ENCODE peak calls at places on chromosome X, in six cellular contexts. One of them, this sample, is unnamed.
A peak's percentile ranks its signal among the peaks of the same experiment; 100 is the strongest.

GRCh38 chrX:110418220-110418856 is 59.7 kb downstream of the RTL9 start:
- DNase-seq in GM12878: no peak
- DNase-seq in Caco-2: peak; percentile 25
- DNase-seq in pancreas: no peak
- DNase-seq in type B pancreatic cell: no peak
- DNase-seq in B cell: no peak
- DNase-seq in this sample: no peak

GRCh38 chrX:129653985-129654651 is 638 bp downstream of the APLN start:
- DNase-seq in GM12878: no peak
- DNase-seq in Caco-2: peak; percentile 37
- DNase-seq in pancreas: no peak
- DNase-seq in type B pancreatic cell: no peak
- DNase-seq in B cell: peak; percentile 13
- DNase-seq in this sample: no peak

GRCh38 chrX:7927259-7928167 is at the start of gene PNPLA4:
- DNase-seq in GM12878: peak; percentile 86
- DNase-seq in Caco-2: peak; percentile 88
- DNase-seq in pancreas: peak; percentile 93
- DNase-seq in type B pancreatic cell: peak; percentile 81
- DNase-seq in B cell: peak; percentile 96
- DNase-seq in this sample: peak; percentile 73

GRCh38 chrX:100413231-100413630 is 3.2 kb upstream of the PCDH19 start:
- DNase-seq in GM12878: peak; percentile 2
- DNase-seq in Caco-2: peak; percentile 55
- DNase-seq in pancreas: peak; percentile 38
- DNase-seq in type B pancreatic cell: no peak
- DNase-seq in B cell: peak; percentile 39
- DNase-seq in this sample: no peak

GRCh38 chrX:69762340-69762739 is 146.4 kb downstream of the EDA start:
- DNase-seq in GM12878: no peak
- DNase-seq in Caco-2: no peak
- DNase-seq in pancreas: no peak
- DNase-seq in type B pancreatic cell: no peak
- DNase-seq in B cell: no peak
- DNase-seq in this sample: no peak

GRCh38 chrX:25005382-25006185 is 10.2 kb downstream of the ARX start:
- DNase-seq in GM12878: no peak
- DNase-seq in Caco-2: no peak
- DNase-seq in pancreas: no peak
- DNase-seq in type B pancreatic cell: no peak
- DNase-seq in B cell: no peak
- DNase-seq in this sample: no peak

GRCh38 chrX:124293810-124294209 is 38.6 kb upstream of the TEX13D start:
- DNase-seq in GM12878: no peak
- DNase-seq in Caco-2: no peak
- DNase-seq in pancreas: no peak
- DNase-seq in type B pancreatic cell: no peak
- DNase-seq in B cell: no peak
- DNase-seq in this sample: no peak

GRCh38 chrX:150365953-150366911 is 3.1 kb downstream of the MAMLD1 start:
- DNase-seq in GM12878: no peak
- DNase-seq in Caco-2: no peak
- DNase-seq in pancreas: peak; percentile 44
- DNase-seq in type B pancreatic cell: peak; percentile 47
- DNase-seq in B cell: peak; percentile 16
- DNase-seq in this sample: no peak

GRCh38 chrX:150548684-150549083 is 19.7 kb upstream of the MTM1 start:
- DNase-seq in GM12878: no peak
- DNase-seq in Caco-2: no peak
- DNase-seq in pancreas: no peak
- DNase-seq in type B pancreatic cell: no peak
- DNase-seq in B cell: no peak
- DNase-seq in this sample: no peak

GRCh38 chrX:30831082-30831481 is 58.0 kb downstream of the TAB3 start:
- DNase-seq in GM12878: no peak
- DNase-seq in Caco-2: no peak
- DNase-seq in pancreas: no peak
- DNase-seq in type B pancreatic cell: no peak
- DNase-seq in B cell: no peak
- DNase-seq in this sample: no peak

GRCh38 chrX:66731398-66731797 is 92.5 kb upstream of the EDA2R start:
- DNase-seq in GM12878: peak; percentile 3
- DNase-seq in Caco-2: peak; percentile 1
- DNase-seq in pancreas: no peak
- DNase-seq in type B pancreatic cell: no peak
- DNase-seq in B cell: peak; percentile 31
- DNase-seq in this sample: no peak

GRCh38 chrX:11458175-11458574 is 165.0 kb downstream of the AMELX start:
- DNase-seq in GM12878: no peak
- DNase-seq in Caco-2: no peak
- DNase-seq in pancreas: no peak
- DNase-seq in type B pancreatic cell: no peak
- DNase-seq in B cell: no peak
- DNase-seq in this sample: no peak

GRCh38 chrX:41526925-41527324 is 79.8 kb downstream of the NYX start:
- DNase-seq in GM12878: no peak
- DNase-seq in Caco-2: no peak
- DNase-seq in pancreas: no peak
- DNase-seq in type B pancreatic cell: no peak
- DNase-seq in B cell: no peak
- DNase-seq in this sample: no peak

GRCh38 chrX:16825306-16826035 is 39.2 kb downstream of the TXLNG start:
- DNase-seq in GM12878: no peak
- DNase-seq in Caco-2: no peak
- DNase-seq in pancreas: no peak
- DNase-seq in type B pancreatic cell: no peak
- DNase-seq in B cell: no peak
- DNase-seq in this sample: no peak

GRCh38 chrX:32788936-32789335 is 422.4 kb downstream of the DMD start:
- DNase-seq in GM12878: no peak
- DNase-seq in Caco-2: peak; percentile 6
- DNase-seq in pancreas: no peak
- DNase-seq in type B pancreatic cell: no peak
- DNase-seq in B cell: no peak
- DNase-seq in this sample: no peak

GRCh38 chrX:17082831-17083230 is 136.4 kb downstream of the REPS2 start:
- DNase-seq in GM12878: no peak
- DNase-seq in Caco-2: peak; percentile 10
- DNase-seq in pancreas: no peak
- DNase-seq in type B pancreatic cell: no peak
- DNase-seq in B cell: no peak
- DNase-seq in this sample: no peak

GRCh38 chrX:331772-332495 is 13.3 kb upstream of the GTPBP6 start:
- DNase-seq in GM12878: no peak
- DNase-seq in Caco-2: no peak
- DNase-seq in pancreas: peak; percentile 20
- DNase-seq in type B pancreatic cell: no peak
- DNase-seq in B cell: no peak
- DNase-seq in this sample: no peak

GRCh38 chrX:124388562-124388961 is 42.2 kb downstream of the SH2D1A start:
- DNase-seq in GM12878: no peak
- DNase-seq in Caco-2: peak; percentile 48
- DNase-seq in pancreas: peak; percentile 38
- DNase-seq in type B pancreatic cell: no peak
- DNase-seq in B cell: peak; percentile 63
- DNase-seq in this sample: peak; percentile 45

GRCh38 chrX:71492086-71493065 is 40.5 kb upstream of the OGT start:
- DNase-seq in GM12878: no peak
- DNase-seq in Caco-2: peak; percentile 66
- DNase-seq in pancreas: peak; percentile 27
- DNase-seq in type B pancreatic cell: no peak
- DNase-seq in B cell: peak; percentile 55
- DNase-seq in this sample: peak; percentile 53

GRCh38 chrX:70452143-70452733 is 7.6 kb downstream of the DLG3 start:
- DNase-seq in GM12878: no peak
- DNase-seq in Caco-2: peak; percentile 72
- DNase-seq in pancreas: peak; percentile 62
- DNase-seq in type B pancreatic cell: no peak
- DNase-seq in B cell: peak; percentile 66
- DNase-seq in this sample: no peak

DNA sequence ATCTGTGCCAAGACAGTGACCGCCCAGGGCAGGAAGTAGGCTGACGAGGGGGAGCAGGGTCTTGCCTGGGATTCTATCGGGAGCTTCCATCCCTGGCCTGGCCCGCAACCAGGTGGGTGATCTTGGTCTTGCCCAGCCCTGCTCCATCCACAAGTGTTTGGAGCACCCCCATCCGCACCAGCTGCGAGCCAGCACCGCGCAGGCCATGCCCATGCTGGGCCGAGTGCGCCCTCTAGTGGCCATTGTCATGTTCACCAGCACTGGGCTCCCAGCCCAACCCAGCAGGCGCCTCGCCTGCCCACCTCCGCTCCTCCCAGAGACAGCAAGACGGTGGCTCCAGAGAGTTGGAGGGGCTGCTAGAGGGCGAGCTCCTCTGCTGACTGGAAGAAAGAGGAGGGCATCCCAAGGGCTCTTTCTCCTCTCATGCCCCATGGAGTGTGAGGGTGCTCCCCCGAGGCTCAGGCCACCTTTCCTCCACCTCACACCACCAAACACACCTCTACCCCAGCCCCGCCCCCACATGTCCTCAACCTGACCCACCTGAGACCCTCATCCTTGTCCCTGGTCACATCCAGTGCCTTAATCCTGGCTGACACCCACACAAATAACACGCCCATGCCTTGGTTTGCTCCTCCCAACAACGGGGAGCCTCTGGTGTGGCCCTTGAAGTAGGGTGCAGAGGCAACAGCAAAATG is 9.8 kb upstream of the ATP2B3 start:
- DNase-seq in GM12878: no peak
- DNase-seq in Caco-2: peak; percentile 82
- DNase-seq in pancreas: peak; percentile 88
- DNase-seq in type B pancreatic cell: peak; percentile 87
- DNase-seq in B cell: peak; percentile 86
- DNase-seq in this sample: peak; percentile 75
- TF ChIP-seq CTCF in GM12878: peak; percentile 88
- TF ChIP-seq CTCF in Caco-2: peak; percentile 78
- TF ChIP-seq CTCF in pancreas: peak; percentile 91
- TF ChIP-seq CTCF in type B pancreatic cell: peak; percentile 87
- TF ChIP-seq CTCF in B cell: peak; percentile 70
- TF ChIP-seq CTCF in this sample: peak; percentile 58

GRCh38 chrX:146481735-146482134 is 327.8 kb upstream of the CXorf51B start:
- DNase-seq in GM12878: no peak
- DNase-seq in Caco-2: no peak
- DNase-seq in pancreas: no peak
- DNase-seq in type B pancreatic cell: no peak
- DNase-seq in B cell: no peak
- DNase-seq in this sample: no peak
- TF ChIP-seq CTCF in GM12878: no peak
- TF ChIP-seq CTCF in Caco-2: no peak
- TF ChIP-seq CTCF in pancreas: no peak
- TF ChIP-seq CTCF in type B pancreatic cell: no peak
- TF ChIP-seq CTCF in B cell: no peak
- TF ChIP-seq CTCF in this sample: no peak

DNA sequence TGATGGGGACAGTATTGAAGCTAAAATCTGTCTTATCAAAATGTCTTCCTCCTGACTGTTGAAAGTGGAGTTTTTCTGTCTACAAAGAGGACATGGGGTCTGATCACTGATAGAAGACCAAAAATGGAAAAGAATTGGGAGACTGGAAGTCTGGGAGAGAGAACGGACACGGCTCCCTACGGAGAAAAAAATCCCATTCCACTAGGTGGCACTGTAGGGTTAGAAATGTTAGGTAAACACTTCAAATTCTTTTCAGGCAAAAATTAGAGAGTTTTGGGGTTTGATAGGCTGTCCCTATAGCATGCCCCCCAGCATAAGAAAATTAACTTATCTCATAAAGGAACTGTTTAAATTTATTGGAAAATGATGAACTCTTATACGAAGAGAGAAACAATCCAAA is 200.5 kb downstream of the FAM133A start:
- DNase-seq in GM12878: no peak
- DNase-seq in Caco-2: peak; percentile 39
- DNase-seq in pancreas: no peak
- DNase-seq in type B pancreatic cell: no peak
- DNase-seq in B cell: no peak
- DNase-seq in this sample: no peak
- TF ChIP-seq CTCF in GM12878: peak; percentile 53
- TF ChIP-seq CTCF in Caco-2: peak; percentile 36
- TF ChIP-seq CTCF in pancreas: peak; percentile 20
- TF ChIP-seq CTCF in type B pancreatic cell: peak; percentile 89
- TF ChIP-seq CTCF in B cell: no peak
- TF ChIP-seq CTCF in this sample: no peak

GRCh38 chrX:9482837-9483236 is 18.0 kb downstream of the TBL1X start:
- DNase-seq in GM12878: no peak
- DNase-seq in Caco-2: no peak
- DNase-seq in pancreas: no peak
- DNase-seq in type B pancreatic cell: no peak
- DNase-seq in B cell: peak; percentile 25
- DNase-seq in this sample: no peak
- TF ChIP-seq CTCF in GM12878: no peak
- TF ChIP-seq CTCF in Caco-2: no peak
- TF ChIP-seq CTCF in pancreas: no peak
- TF ChIP-seq CTCF in type B pancreatic cell: no peak
- TF ChIP-seq CTCF in B cell: no peak
- TF ChIP-seq CTCF in this sample: no peak

GRCh38 chrX:28178206-28178605 is 197.0 kb upstream of the DCAF8L1 start:
- DNase-seq in GM12878: no peak
- DNase-seq in Caco-2: no peak
- DNase-seq in pancreas: no peak
- DNase-seq in type B pancreatic cell: no peak
- DNase-seq in B cell: no peak
- DNase-seq in this sample: no peak

GRCh38 chrX:28177202-28177601 is 196.0 kb upstream of the DCAF8L1 start:
- DNase-seq in GM12878: no peak
- DNase-seq in Caco-2: peak; percentile 26
- DNase-seq in pancreas: no peak
- DNase-seq in type B pancreatic cell: no peak
- DNase-seq in B cell: no peak
- DNase-seq in this sample: no peak
- TF ChIP-seq CTCF in GM12878: peak; percentile 35
- TF ChIP-seq CTCF in Caco-2: peak; percentile 31
- TF ChIP-seq CTCF in pancreas: no peak
- TF ChIP-seq CTCF in type B pancreatic cell: peak; percentile 61
- TF ChIP-seq CTCF in B cell: no peak
- TF ChIP-seq CTCF in this sample: no peak

DNA sequence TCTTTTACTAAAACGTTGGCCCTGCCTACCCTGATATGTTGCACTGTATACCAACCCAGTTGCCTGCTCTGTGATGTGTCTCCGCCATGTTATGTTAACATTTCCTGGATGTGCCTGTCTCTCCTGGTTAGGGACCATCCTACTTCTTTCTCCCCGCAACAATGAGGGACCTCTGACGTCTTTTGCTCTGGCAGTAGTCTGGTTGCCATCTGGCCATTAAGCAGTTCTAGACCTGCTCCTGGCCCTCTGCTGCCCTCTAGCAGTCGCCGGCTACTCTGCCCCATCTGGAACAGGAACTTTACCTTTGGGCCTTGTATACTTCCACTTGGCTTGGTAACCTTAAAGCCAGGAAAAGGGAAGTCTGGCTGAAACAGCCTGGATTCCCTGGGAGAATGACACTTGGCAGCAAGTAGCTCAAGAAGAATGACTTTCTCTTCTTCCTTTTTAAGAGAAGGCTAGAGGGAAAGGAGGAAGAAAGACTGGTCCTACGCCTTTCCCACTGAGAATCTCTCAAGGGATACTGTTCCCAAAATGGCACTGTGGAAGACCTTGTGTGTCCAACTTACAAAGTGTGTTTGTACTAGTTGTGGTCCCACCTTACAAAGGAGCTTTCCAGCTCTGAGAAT is 63.5 kb downstream of the GPC3 start:
- DNase-seq in GM12878: no peak
- DNase-seq in Caco-2: peak; percentile 63
- DNase-seq in pancreas: peak; percentile 74
- DNase-seq in type B pancreatic cell: no peak
- DNase-seq in B cell: peak; percentile 31
- DNase-seq in this sample: no peak
- TF ChIP-seq CTCF in GM12878: peak; percentile 59
- TF ChIP-seq CTCF in Caco-2: peak; percentile 59
- TF ChIP-seq CTCF in pancreas: peak; percentile 47
- TF ChIP-seq CTCF in type B pancreatic cell: peak; percentile 71
- TF ChIP-seq CTCF in B cell: peak; percentile 32
- TF ChIP-seq CTCF in this sample: no peak